ENCODE peak calls at places on chromosome 12, in four cellular contexts. D is CD8-positive, alpha-beta T cell; G is BJ; I is breast epithelium. P is an unnamed sample.

GRCh38 chr12:33988888-33989287 is 33.4 kb upstream of the ALG10 start:
- DNase-seq in D (no peak), G (no peak), I (no peak), P (peak; percentile 27)

GRCh38 chr12:14860490-14860889 is 17.2 kb upstream of the ART4 start:
- DNase-seq in D (no peak), G (no peak), I (no peak), P (no peak)

GRCh38 chr12:13347241-13348043 is 150.9 kb downstream of the EMP1 start:
- DNase-seq in D (no peak), G (peak; percentile 39), I (no peak), P (peak; percentile 93)

GRCh38 chr12:81221681-81222080 is 143.8 kb downstream of the ACSS3 start:
- DNase-seq in D (no peak), G (no peak), I (no peak), P (no peak)

GRCh38 chr12:44509471-44509870 is 366.6 kb downstream of the NELL2 start:
- DNase-seq in D (no peak), G (peak; percentile 18), I (no peak), P (no peak)

GRCh38 chr12:127964717-127965116 is 302.3 kb upstream of the TMEM132C start:
- DNase-seq in D (no peak), G (no peak), I (no peak), P (no peak)

GRCh38 chr12:115507951-115508722 is 769.4 kb downstream of the MED13L start:
- DNase-seq in D (no peak), G (no peak), I (no peak), P (no peak)

GRCh38 chr12:124480469-124481256 is 86.7 kb downstream of the NCOR2 start:
- DNase-seq in D (no peak), G (no peak), I (peak; percentile 72), P (no peak)

GRCh38 chr12:126858586-126858985 is 1408.4 kb upstream of the TMEM132C start:
- DNase-seq in D (no peak), G (no peak), I (no peak), P (no peak)

GRCh38 chr12:105538880-105539279 is 208.4 kb downstream of the C12orf75 start:
- DNase-seq in D (no peak), G (peak; percentile 9), I (no peak), P (no peak)

GRCh38 chr12:29676676-29677075 is 107.1 kb downstream of the TMTC1 start:
- DNase-seq in D (no peak), G (no peak), I (no peak), P (no peak)

GRCh38 chr12:25653487-25654175 is 100.5 kb upstream of the LMNTD1 start:
- DNase-seq in D (no peak), G (no peak), I (no peak), P (no peak)

GRCh38 chr12:26748412-26748740 is 84.6 kb downstream of the ITPR2 start:
- DNase-seq in D (no peak), G (no peak), I (no peak), P (no peak)

GRCh38 chr12:106282457-106283097 is 20.0 kb upstream of the TCP11L2 start:
- DNase-seq in D (no peak), G (no peak), I (no peak), P (no peak)

GRCh38 chr12:132320767-132321211 is 8.6 kb downstream of the GALNT9 start:
- DNase-seq in D (no peak), G (no peak), I (no peak), P (no peak)

GRCh38 chr12:64810831-64811230 is 13.6 kb upstream of the TBC1D30 start:
- DNase-seq in D (no peak), G (no peak), I (no peak), P (no peak)

GRCh38 chr12:109740694-109741245 is 27.1 kb downstream of the FAM222A start:
- DNase-seq in D (no peak), G (no peak), I (peak; percentile 25), P (no peak)

GRCh38 chr12:109738209-109738608 is 24.6 kb downstream of the FAM222A start:
- DNase-seq in D (no peak), G (no peak), I (peak; percentile 19), P (no peak)

GRCh38 chr12:109741286-109741969 is 27.8 kb downstream of the FAM222A start:
- DNase-seq in D (no peak), G (no peak), I (peak; percentile 27), P (no peak)

GRCh38 chr12:109738878-109739665 is 25.4 kb downstream of the FAM222A start:
- DNase-seq in D (no peak), G (no peak), I (peak; percentile 24), P (no peak)

DNA sequence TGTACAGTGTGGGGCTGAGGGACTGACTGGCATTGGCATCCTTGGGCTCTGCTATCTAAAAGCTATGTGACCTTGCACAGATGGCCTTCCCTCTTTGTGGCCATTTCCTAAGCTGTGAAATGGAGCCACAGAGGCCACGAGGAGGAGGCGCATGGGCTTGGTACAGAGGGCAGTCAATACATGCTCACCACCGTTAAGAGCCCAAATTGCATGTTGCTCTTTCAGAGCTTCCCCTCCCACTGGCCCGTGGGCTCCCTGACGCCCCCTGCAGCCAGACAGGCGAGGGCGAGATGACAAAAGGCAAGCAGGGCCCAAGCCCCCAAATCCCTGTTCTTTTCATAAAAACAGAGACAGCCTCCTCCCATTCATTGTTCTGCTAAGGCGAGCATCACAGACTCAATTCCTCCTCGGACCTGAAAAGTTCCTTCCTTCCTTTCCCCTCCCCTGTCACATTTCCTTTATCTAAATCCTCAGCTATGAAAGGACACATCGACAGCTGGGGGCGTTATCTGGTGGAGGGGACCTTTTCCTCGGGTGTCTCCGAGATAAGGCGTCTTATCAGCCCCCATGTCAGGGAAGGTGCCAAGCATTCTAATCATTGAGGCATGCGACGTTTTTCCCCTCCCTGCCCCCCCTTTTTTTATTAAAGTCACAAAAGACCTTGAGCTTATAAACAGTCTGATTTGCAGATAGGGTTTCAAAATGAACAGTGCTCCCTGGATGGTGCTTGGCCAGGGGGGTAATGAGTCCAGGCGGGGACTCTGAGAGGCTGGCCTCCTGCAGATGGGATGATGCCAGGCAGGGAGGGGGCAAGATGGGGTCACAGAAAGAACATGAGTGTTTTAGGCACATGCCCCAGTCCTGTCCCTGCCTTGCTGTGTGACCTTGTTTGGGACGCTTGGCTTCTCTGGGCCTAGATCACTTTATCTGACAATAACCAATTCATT is 26.4 kb downstream of the FAM222A start:
- DNase-seq in D (no peak), G (no peak), I (peak; percentile 27), P (no peak)
- TF ChIP-seq CTCF in D (no peak), G (no peak), I (no peak), P (peak; percentile 31)

DNA sequence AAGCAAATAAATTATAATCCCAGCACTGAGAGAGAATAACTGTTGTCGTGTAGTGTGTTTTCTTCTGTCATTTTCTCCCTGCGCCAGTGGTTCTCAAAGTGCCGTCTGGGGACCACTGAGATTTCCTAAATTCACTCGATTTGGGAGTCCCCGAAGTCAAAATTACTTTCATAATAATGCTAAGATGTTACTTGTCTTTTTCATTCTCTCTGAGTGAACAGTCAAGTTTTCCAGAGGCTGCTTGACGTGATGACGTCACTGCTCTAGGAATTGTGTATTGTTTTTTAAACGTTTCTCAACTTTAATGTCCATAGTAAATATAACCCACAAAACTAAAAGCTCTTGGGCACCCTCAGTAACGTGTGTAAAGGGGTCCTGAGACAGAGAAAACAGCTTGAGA is 796 bp upstream of the POP5 start:
- DNase-seq in D (no peak), G (no peak), I (no peak), P (no peak)
- H3K4me3 ChIP-seq in D (peak overlapping the region; percentile 91), G (peak overlapping the region; percentile 83), I (peak overlapping the region; percentile 71), P (peak overlapping the region; percentile 97)

GRCh38 chr12:21371050-21371449 is 1.7 kb upstream of the IAPP start:
- DNase-seq in D (no peak), G (no peak), I (no peak), P (no peak)
- TF ChIP-seq CTCF in D (no peak), G (no peak), I (no peak), P (no peak)

DNA sequence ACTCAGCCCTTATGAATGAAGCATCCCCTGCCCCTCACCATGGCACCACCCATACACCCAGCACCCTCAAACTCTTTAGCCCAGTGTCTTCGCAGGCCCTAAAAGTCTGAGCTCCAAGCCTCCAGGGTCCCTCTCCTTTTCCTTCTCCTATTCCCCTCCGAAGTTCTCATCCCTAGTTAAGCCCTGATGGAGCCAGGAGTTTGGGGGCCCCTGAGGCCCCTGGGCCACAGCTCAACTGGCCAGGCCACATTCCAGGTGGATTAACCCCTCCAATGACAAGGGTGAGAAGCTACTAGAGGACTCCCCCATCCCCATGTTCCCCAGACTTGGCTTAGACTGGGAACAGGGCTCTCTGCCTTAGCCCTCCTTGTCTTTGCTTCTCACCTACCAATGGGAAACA is 2.6 kb downstream of the RARG start:
- DNase-seq in D (no peak), G (no peak), I (no peak), P (no peak)
- H3K4me3 ChIP-seq in D (no peak overlapping the region), G (no peak overlapping the region), I (no peak overlapping the region), P (no peak overlapping the region)

DNA sequence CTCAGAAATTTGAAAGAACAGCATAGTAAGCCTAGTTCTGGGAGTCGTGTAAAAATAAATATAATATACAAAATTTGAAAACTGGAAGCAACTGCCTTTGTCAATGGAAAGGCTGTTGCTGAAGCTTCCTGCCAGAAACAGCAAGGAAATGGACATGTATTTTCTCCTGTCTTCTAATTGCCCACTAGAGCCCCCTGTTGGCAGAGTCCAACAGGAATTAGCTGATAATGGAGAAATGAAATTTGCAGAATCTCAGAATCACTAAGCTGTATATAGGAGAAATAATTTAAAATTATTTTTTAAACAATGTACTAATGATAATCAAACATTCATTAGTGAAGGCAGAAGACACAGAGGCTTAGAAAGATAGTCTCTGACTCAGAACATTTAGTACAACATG is 414.8 kb downstream of the SLC6A15 start:
- DNase-seq in D (no peak), G (no peak), I (no peak), P (no peak)
- TF ChIP-seq CTCF in D (no peak), G (peak; percentile 36), I (no peak), P (peak; percentile 61)

GRCh38 chr12:66189476-66189823 is 436 bp downstream of the IRAK3 start:
- DNase-seq in D (no peak), G (no peak), I (no peak), P (no peak)
- H3K4me3 ChIP-seq in D (no peak overlapping the region), G (peak overlapping the region; percentile 58), I (peak overlapping the region; percentile 64), P (peak overlapping the region; percentile 18)